ENCODE peak calls at places on chromosomes 16 and 17, in five cellular contexts. O is activated T-helper 1 cell treated with anti-CD3 and anti-CD28 coated beads, Interleukin-12 subunit alpha, Interleukin-12 subunit beta, Interleukin-2, Interleukin-4 antibody, amounts not matched to agents 30 ng/mL and 10 ng/mL and 1 ng/mL, durations not matched to agents 14 hours and 24 hours and 36 hours; A is neural crest cell; K is fibroblast of the conjunctiva; C is stimulated activated CD8-positive, alpha-beta memory T cell treated with anti-CD3 and anti-CD28 coated beads, Interleukin-7, amount 100 ng/mL, for 48 hours. Z is an unnamed sample.

GRCh38 chr16:88758227-88758943 is 26.6 kb downstream of the PIEZO1 start:
- DNase-seq in O (no peak), A (no peak), K (no peak), C (no peak), Z (no peak)

GRCh38 chr17:9105068-9105868 is 84.0 kb downstream of the NTN1 start:
- DNase-seq in O (no peak), A (no peak), K (no peak), C (no peak), Z (no peak)

GRCh38 chr17:48818361-48818841 is 1.4 kb upstream of the TTLL6 start:
- DNase-seq in O (no peak), A (no peak), K (no peak), C (no peak), Z (no peak)

GRCh38 chr16:70766176-70766575 is 34.8 kb downstream of the VAC14 start:
- DNase-seq in O (no peak), A (no peak), K (no peak), C (no peak), Z (no peak)

GRCh38 chr16:31331807-31332301 is 23.1 kb upstream of the ITGAX start:
- DNase-seq in O (no peak), A (no peak), K (no peak), C (no peak), Z (no peak)

GRCh38 chr17:20171741-20172377 is 162.7 kb downstream of the SPECC1 start:
- DNase-seq in O (no peak), A (no peak), K (no peak), C (no peak), Z (no peak)

GRCh38 chr17:61309362-61309761 is 90.3 kb upstream of the TBX2 start:
- DNase-seq in O (no peak), A (no peak), K (no peak), C (no peak), Z (no peak)

GRCh38 chr16:89687092-89687940 is 827 bp downstream of the CDK10 start:
- DNase-seq in O (no peak), A (no peak), K (no peak), C (no peak), Z (peak)

GRCh38 chr16:50273888-50274770 is 7.8 kb downstream of the ADCY7 start:
- DNase-seq in O (peak), A (no peak), K (no peak), C (no peak), Z (peak)

GRCh38 chr17:31919802-31920525 is 16.8 kb upstream of the SUZ12 start:
- DNase-seq in O (no peak), A (no peak), K (no peak), C (no peak), Z (no peak)

GRCh38 chr17:68054296-68054900 is 18.9 kb downstream of the KPNA2 start:
- DNase-seq in O (no peak), A (no peak), K (no peak), C (no peak), Z (no peak)

GRCh38 chr16:11677959-11678881 is 10.0 kb downstream of the SNN start:
- DNase-seq in O (no peak), A (no peak), K (no peak), C (no peak), Z (no peak)

GRCh38 chr17:71790791-71791190 is 330.0 kb upstream of the SOX9 start:
- DNase-seq in O (no peak), A (no peak), K (no peak), C (no peak), Z (no peak)

Z was measured in GM13976.